ENCODE peak calls at places on chromosomes 6 and 20, in eight cellular contexts. P, B, X, G, A, W, H and C are unnamed samples.
A peak's percentile ranks its signal among the peaks of the same experiment; 100 is the strongest.

GRCh38 chr20:21640556-21640955 is 64.9 kb upstream of the PAX1 start:
- DNase-seq in H (no peak), X (no peak), B (peak; percentile 12), P (no peak), W (peak; percentile 52), G (no peak), A (peak; percentile 17), C (no peak)

GRCh38 chr6:154466971-154467679 is 43.4 kb downstream of the CNKSR3 start:
- DNase-seq in B (no peak), H (no peak), G (peak; percentile 79), X (no peak), P (no peak), A (no peak), W (no peak), C (no peak)

GRCh38 chr20:47352332-47353223 is 3.9 kb downstream of the ZMYND8 start:
- DNase-seq in W (peak; percentile 49), A (no peak), B (no peak), P (peak; percentile 59), G (no peak), X (no peak), H (peak; percentile 74), C (no peak)

GRCh38 chr6:138310294-138310693 is 67.4 kb upstream of the SMIM28 start:
- DNase-seq in P (no peak), W (no peak), B (no peak), H (peak; percentile 10), G (no peak), X (no peak), A (no peak), C (no peak)

GRCh38 chr6:132053523-132053922 is 102.4 kb upstream of the CCN2 start:
- DNase-seq in A (no peak), B (no peak), W (no peak), X (no peak), H (no peak), G (no peak), P (no peak), C (no peak)

GRCh38 chr20:38165089-38165965 is at the start of gene TGM2:
- DNase-seq in B (peak; percentile 71), A (peak; percentile 77), P (peak; percentile 86), X (peak; percentile 74), G (peak; percentile 91), H (peak; percentile 82), W (peak; percentile 86), C (peak; percentile 57)

GRCh38 chr20:50635676-50636600 is 55.4 kb downstream of the RIPOR3 start:
- DNase-seq in W (peak; percentile 84), B (peak; percentile 94), X (peak; percentile 56), G (no peak), P (peak; percentile 73), H (peak; percentile 82), A (peak; percentile 89), C (peak; percentile 75)

GRCh38 chr6:37259191-37259590 is 1.2 kb upstream of the TMEM217 start:
- DNase-seq in G (no peak), B (no peak), X (no peak), A (no peak), H (no peak), W (no peak), P (no peak), C (no peak)

GRCh38 chr6:139768196-139768595 is 393.7 kb upstream of the CITED2 start:
- DNase-seq in G (no peak), H (no peak), A (no peak), B (no peak), W (no peak), X (no peak), P (no peak), C (no peak)

GRCh38 chr6:129860901-129861665 is at the start of gene TMEM244:
- DNase-seq in W (no peak), A (no peak), X (no peak), B (no peak), P (no peak), H (no peak), G (no peak), C (no peak)

GRCh38 chr6:160919713-160920112 is 71.9 kb upstream of the MAP3K4 start:
- DNase-seq in P (no peak), W (peak; percentile 11), B (peak; percentile 67), A (no peak), G (no peak), X (no peak), H (peak; percentile 81), C (no peak)

DNA sequence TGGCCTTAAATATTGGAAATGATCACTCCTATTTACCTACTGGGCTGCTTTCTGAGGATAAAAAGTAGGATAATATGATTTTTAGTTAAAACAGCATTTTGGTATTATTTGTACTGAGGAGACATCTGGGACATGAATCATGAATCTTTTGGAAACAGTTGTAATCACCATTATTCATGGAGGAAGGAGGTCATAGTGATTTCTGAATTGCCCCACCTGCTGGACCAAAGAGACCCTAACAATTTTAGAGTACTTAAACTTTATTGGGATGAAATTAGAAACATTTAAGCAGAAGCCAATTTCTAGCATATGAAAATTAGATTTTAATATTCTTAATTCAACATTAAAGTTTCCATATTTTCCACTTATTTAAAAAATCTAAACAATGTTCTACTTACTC is 108.4 kb upstream of the SIM1 start:
- DNase-seq in G (no peak), P (no peak), H (peak; percentile 68), A (peak; percentile 6), W (peak; percentile 18), B (peak; percentile 32), X (no peak), C (no peak)
- TF ChIP-seq CTCF in G (no peak), P (no peak), H (peak; percentile 55), A (peak; percentile 63), W (peak; percentile 42), B (peak; percentile 22), X (no peak), C (peak; percentile 33)

DNA sequence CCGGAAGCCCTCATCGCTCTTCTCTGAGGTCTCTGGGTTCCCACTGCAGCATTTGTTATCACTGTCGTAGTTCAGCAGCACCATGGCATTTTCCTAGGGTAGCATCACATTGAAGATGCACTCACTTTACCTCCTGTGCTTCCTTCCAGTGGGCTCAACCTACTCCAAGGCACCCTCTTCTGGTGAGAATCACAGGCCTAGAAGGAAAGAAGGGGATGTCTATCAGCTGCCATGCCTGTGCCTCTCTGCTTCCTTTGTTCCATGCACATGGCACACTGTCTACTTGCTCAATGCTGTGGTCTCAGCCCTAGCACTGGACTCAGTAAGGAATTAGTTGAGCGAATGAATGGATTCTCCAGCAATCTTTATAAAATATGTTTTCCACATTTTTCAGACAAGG is 22.6 kb downstream of the CST4 start:
- DNase-seq in W (peak; percentile 9), H (peak; percentile 31), G (peak; percentile 52), P (no peak), B (no peak), X (no peak), A (no peak), C (no peak)
- TF ChIP-seq CTCF in W (peak; percentile 8), H (peak; percentile 44), G (no peak), P (no peak), B (no peak), X (no peak), A (no peak), C (no peak)

DNA sequence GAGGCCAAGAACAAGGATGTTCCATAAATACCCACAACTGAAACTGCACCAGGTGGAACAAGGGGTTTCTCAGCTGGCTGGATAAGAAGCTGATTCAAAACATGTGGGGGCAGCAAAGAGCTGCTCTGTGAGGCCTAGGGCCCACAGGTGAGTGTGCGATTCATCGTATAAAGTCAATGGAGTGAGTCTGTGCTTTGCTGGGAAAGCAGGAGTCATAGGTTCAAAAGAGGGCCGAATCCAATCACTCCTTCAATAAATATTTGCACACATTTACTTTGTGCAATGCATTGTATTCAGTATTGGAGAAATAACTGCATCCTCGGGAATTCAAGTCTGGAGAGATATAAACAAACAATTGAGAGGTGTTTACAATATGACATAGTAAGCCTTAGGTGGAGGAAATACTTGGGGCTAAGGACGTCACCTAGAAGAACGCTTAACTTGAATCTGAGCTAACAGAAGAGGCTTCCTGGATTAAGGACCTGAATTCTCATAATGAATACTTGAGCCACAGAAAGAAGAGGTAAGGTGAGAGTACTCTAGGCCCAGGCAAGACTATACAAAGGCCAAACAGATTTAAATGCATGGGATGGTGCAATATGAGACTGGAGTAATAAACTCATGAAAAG is 83.7 kb upstream of the TMEM30A start:
- DNase-seq in P (no peak), G (no peak), A (peak; percentile 58), X (no peak), W (peak; percentile 96), H (peak; percentile 41), B (peak; percentile 7), C (peak; percentile 22)
- TF ChIP-seq CTCF in P (peak; percentile 67), G (no peak), A (no peak), X (no peak), W (peak; percentile 70), H (peak; percentile 55), B (no peak), C (no peak)

DNA sequence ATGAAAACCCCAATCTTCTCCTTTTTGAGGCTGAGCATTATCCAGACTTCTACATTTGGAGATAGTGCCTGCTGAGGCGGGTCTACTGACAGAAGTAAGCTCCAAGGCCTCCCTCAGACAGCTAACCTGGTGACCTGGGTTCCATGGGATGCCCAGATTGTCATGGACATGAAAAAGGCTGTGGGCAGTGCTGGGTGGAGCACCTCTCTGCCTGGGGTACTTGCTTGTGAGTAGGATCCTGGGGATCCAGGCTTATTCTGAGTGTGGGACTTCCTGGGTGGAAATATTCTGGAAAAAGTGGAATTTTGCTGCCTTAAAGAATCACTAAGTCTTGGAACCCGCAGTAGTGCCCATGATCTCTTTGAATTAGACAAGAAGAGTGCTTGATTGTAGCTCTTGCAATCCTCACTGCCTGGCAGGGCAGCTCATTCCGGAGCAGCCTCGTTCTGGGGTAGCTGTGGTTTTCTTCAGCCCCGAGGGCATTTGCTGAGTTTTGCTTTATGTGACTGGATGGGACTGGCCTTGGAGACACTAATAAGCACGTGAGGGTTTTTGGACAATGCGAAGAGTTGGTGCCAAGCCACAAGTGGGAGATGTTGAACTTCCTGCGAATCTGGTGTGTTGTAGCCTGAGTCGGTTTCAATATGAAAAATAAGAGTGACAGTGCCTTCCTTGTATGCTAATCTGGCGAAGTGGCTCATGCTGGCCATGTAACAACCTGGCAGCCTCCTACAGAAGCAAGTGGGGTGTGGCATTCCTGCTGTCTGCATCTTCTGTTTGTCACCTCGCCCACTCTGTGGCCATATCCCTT is 28.2 kb downstream of the SNRNP48 start:
- DNase-seq in B (peak; percentile 14), W (no peak), G (peak; percentile 96), A (no peak), X (no peak), H (peak; percentile 97), P (no peak), C (no peak)
- TF ChIP-seq CTCF in B (no peak), W (no peak), G (no peak), A (no peak), X (no peak), H (peak; percentile 21), P (no peak), C (no peak)